ENCODE peak calls at places on chromosomes 5 and 9, in seven cellular contexts. J is cardiac muscle cell, E is EH, U is GM12865, L is T-helper 9 cell, I is stromal cell of bone marrow, M is non-pigmented ciliary epithelial cell. P is an unnamed sample.

GRCh38 chr5:94031631-94032030 is 290.2 kb upstream of the POU5F2 start:
- DNase-seq in J (peak), E (peak), U (no peak), L (no peak), I (no peak), M (no peak), P (no peak)

GRCh38 chr5:91794856-91795548 is 411.9 kb upstream of the ARRDC3 start:
- DNase-seq in J (no peak), E (no peak), U (no peak), L (no peak), I (no peak), M (no peak), P (no peak)

GRCh38 chr5:90367879-90368278 is 41.7 kb downstream of the CETN3 start:
- DNase-seq in J (no peak), E (no peak), U (no peak), L (no peak), I (no peak), M (no peak), P (no peak)

GRCh38 chr5:175861337-175862130 is 9.8 kb upstream of the CPLX2 start:
- DNase-seq in J (no peak), E (no peak), U (no peak), L (no peak), I (no peak), M (no peak), P (no peak)

GRCh38 chr5:68504306-68504705 is 288.8 kb downstream of the PIK3R1 start:
- DNase-seq in J (no peak), E (peak), U (no peak), L (no peak), I (no peak), M (no peak), P (no peak)

GRCh38 chr9:7974335-7975005 is 174.9 kb upstream of the DMAC1 start:
- DNase-seq in J (no peak), E (no peak), U (peak), L (no peak), I (no peak), M (no peak), P (no peak)

GRCh38 chr9:76704601-76705204 is 59.5 kb upstream of the PCA3 start:
- DNase-seq in J (peak), E (peak), U (peak), L (no peak), I (peak), M (peak), P (peak)

GRCh38 chr9:77521091-77521490 is 127.0 kb downstream of the GNA14 start:
- DNase-seq in J (peak), E (no peak), U (no peak), L (no peak), I (no peak), M (no peak), P (no peak)

GRCh38 chr9:137488330-137488653 is 29.2 kb upstream of the NSMF start:
- DNase-seq in J (peak), E (no peak), U (no peak), L (no peak), I (no peak), M (no peak), P (no peak)